ENCODE peak calls at places on chromosomes 4 and X, in seven cellular contexts. R is GM20000, E is psoas muscle, K is right lobe of liver, S is T-helper 2 cell, V is PC-9, N is glutamatergic neuron. I is an unnamed sample.

GRCh38 chr4:152633118-152633517 is 46.7 kb downstream of the TMEM154 start:
- DNase-seq in V (no peak), R (no peak), K (no peak), E (no peak), N (no peak), S (no peak), I (no peak)

GRCh38 chr4:188121530-188121929 is 12.1 kb upstream of the TRIML2 start:
- DNase-seq in S (no peak), N (no peak), E (no peak), R (no peak), V (no peak), K (no peak), I (no peak)

GRCh38 chr4:13902141-13902540 is 274.6 kb upstream of the BOD1L1 start:
- DNase-seq in S (no peak), K (no peak), R (no peak), E (no peak), N (no peak), V (no peak), I (no peak)

GRCh38 chr4:152255437-152255836 is 280.5 kb downstream of the FBXW7 start:
- DNase-seq in E (no peak), K (no peak), S (peak), V (no peak), R (peak), N (no peak), I (no peak)

GRCh38 chr4:33930497-33930896 is 2313.8 kb downstream of the ARAP2 start:
- DNase-seq in V (no peak), K (no peak), E (no peak), S (no peak), R (no peak), N (no peak), I (no peak)

GRCh38 chr4:127776620-127777019 is 5.5 kb upstream of the HSPA4L start:
- DNase-seq in N (no peak), R (no peak), K (no peak), S (no peak), E (no peak), V (peak), I (no peak)

GRCh38 chr4:153931804-153932203 is 142.9 kb upstream of the SFRP2 start:
- DNase-seq in R (no peak), S (no peak), K (no peak), E (no peak), V (peak), N (no peak), I (no peak)

GRCh38 chr4:120843840-120844527 is 78.5 kb downstream of the PRDM5 start:
- DNase-seq in R (no peak), E (no peak), V (no peak), K (no peak), S (peak), N (peak), I (no peak)

GRCh38 chrX:154370300-154370881 is 4.0 kb downstream of the FLNA start:
- DNase-seq in K (no peak), R (no peak), E (peak), S (no peak), N (peak), V (no peak), I (no peak)

GRCh38 chr4:129095811-129096454 is at the start of gene C4orf33:
- DNase-seq in S (peak), V (peak), N (peak), K (peak), R (peak), E (peak), I (peak)

GRCh38 chrX:689983-690382 is 59.4 kb downstream of the SHOX start:
- DNase-seq in E (no peak), K (no peak), R (no peak), V (no peak), N (no peak), S (no peak), I (no peak)

GRCh38 chr4:70240192-70240591 is 2.2 kb upstream of the CSN3 start:
- DNase-seq in R (no peak), S (no peak), E (no peak), N (no peak), K (no peak), V (no peak), I (no peak)

GRCh38 chrX:119990409-119990994 is 47.0 kb upstream of the NKAP start:
- DNase-seq in S (no peak), E (no peak), K (no peak), N (peak), V (no peak), R (no peak), I (no peak)